ENCODE peak calls at places on chromosomes 1 and 21, in six cellular contexts. L, E, I, M, U and Q are unnamed samples.

GRCh38 chr1:241924080-241924808 is 33.3 kb upstream of the BECN2 start:
- DNase-seq in U (no peak), L (peak), E (no peak), I (no peak), M (no peak), Q (peak)

GRCh38 chr1:212791261-212791675 is 309 bp downstream of the NSL1 start:
- DNase-seq in E (peak), M (peak), I (no peak), U (no peak), L (peak), Q (peak)

GRCh38 chr1:152112101-152112884 is 3.0 kb downstream of the TCHH start:
- DNase-seq in M (peak), L (peak), E (peak), U (no peak), I (peak), Q (no peak)

GRCh38 chr1:89476072-89476471 is 48.6 kb upstream of the LRRC8B start:
- DNase-seq in M (no peak), L (no peak), U (no peak), I (no peak), E (no peak), Q (no peak)

GRCh38 chr1:20731057-20731991 is 1.2 kb downstream of the SH2D5 start:
- DNase-seq in U (no peak), M (peak), L (no peak), E (no peak), I (no peak), Q (no peak)

GRCh38 chr1:87706198-87706597 is 377.5 kb downstream of the LMO4 start:
- DNase-seq in U (no peak), I (peak), E (peak), M (no peak), L (peak), Q (no peak)

GRCh38 chr1:72530646-72531045 is 248.3 kb upstream of the NEGR1 start:
- DNase-seq in E (no peak), U (no peak), M (no peak), I (no peak), L (peak), Q (no peak)

GRCh38 chr21:18951291-18952038 is 547.9 kb upstream of the TMPRSS15 start:
- DNase-seq in L (peak), I (peak), U (no peak), M (peak), E (no peak), Q (peak)

GRCh38 chr1:58908539-58909161 is 124.8 kb upstream of the JUN start:
- DNase-seq in U (no peak), E (peak), L (peak), M (no peak), I (no peak), Q (peak)

GRCh38 chr1:100928128-100928527 is 32.2 kb downstream of the SLC30A7 start:
- DNase-seq in U (no peak), M (peak), E (no peak), I (no peak), L (peak), Q (no peak)

GRCh38 chr1:188463919-188464318 is 1635.2 kb downstream of the PLA2G4A start:
- DNase-seq in L (no peak), I (no peak), M (no peak), E (no peak), U (no peak), Q (peak)

GRCh38 chr1:18761948-18762905 is 97.2 kb downstream of the TAS1R2 start:
- DNase-seq in U (no peak), L (no peak), M (no peak), E (no peak), I (no peak), Q (no peak)

GRCh38 chr1:201459052-201459451 is 9.9 kb downstream of the PHLDA3 start:
- DNase-seq in E (no peak), M (no peak), I (no peak), L (no peak), U (no peak), Q (no peak)

GRCh38 chr1:84073266-84073665 is 70.8 kb upstream of the PRKACB start:
- DNase-seq in E (peak), M (no peak), U (no peak), L (no peak), I (no peak), Q (no peak)

GRCh38 chr1:41917051-41917530 is 1.6 kb downstream of the HIVEP3 start:
- DNase-seq in E (no peak), I (no peak), U (no peak), L (no peak), M (no peak), Q (no peak)

GRCh38 chr1:147892216-147892615 is 10.4 kb upstream of the GJA8 start:
- DNase-seq in M (peak), E (no peak), I (peak), L (no peak), U (no peak), Q (peak)

GRCh38 chr1:154497026-154497806 is 4.8 kb upstream of the TDRD10 start:
- DNase-seq in U (no peak), M (no peak), L (no peak), I (no peak), E (no peak), Q (no peak)

GRCh38 chr1:181127898-181128453 is 39.5 kb downstream of the IER5 start:
- DNase-seq in L (peak), M (peak), E (no peak), U (no peak), I (no peak), Q (peak)

GRCh38 chr21:40770435-40771055 is 76.4 kb downstream of the DSCAM start:
- DNase-seq in L (no peak), M (no peak), E (no peak), I (no peak), U (no peak), Q (no peak)

GRCh38 chr21:32131960-32132359 is 146.9 kb downstream of the MIS18A start:
- DNase-seq in U (no peak), I (peak), M (no peak), L (peak), E (peak), Q (peak)

GRCh38 chr1:40582121-40582520 is 50.7 kb downstream of the ZNF684 start:
- DNase-seq in I (no peak), L (no peak), U (no peak), E (peak), M (no peak), Q (no peak)

GRCh38 chr1:43952731-43953350 is 6.1 kb downstream of the IPO13 start:
- DNase-seq in U (no peak), E (no peak), M (peak), I (peak), L (no peak), Q (no peak)